ENCODE peak calls at places on chromosome 16, in four cellular contexts. T, L, O and V are unnamed samples.

GRCh38 chr16:85419503-85420408 is 193.4 kb upstream of the GSE1 start:
- DNase-seq in L (no peak), T (no peak), O (no peak), V (no peak)

GRCh38 chr16:85613609-85614337 is 651 bp downstream of the GSE1 start:
- DNase-seq in L (peak; percentile 14), T (no peak), O (no peak), V (no peak)

GRCh38 chr16:68065716-68066305 is 19.4 kb upstream of the NFATC3 start:
- DNase-seq in O (no peak), L (peak; percentile 39), T (no peak), V (no peak)

GRCh38 chr16:5196204-5196603 is 98.6 kb upstream of the EEF2KMT start:
- DNase-seq in T (no peak), O (no peak), L (no peak), V (no peak)

GRCh38 chr16:87267566-87267965 is 49.6 kb downstream of the C16orf95 start:
- DNase-seq in L (no peak), T (no peak), O (no peak), V (no peak)

GRCh38 chr16:50526249-50526648 is 21.9 kb upstream of the NKD1 start:
- DNase-seq in L (no peak), T (no peak), O (no peak), V (no peak)

GRCh38 chr16:29848420-29849297 is 14.4 kb downstream of the CDIPT start:
- DNase-seq in O (peak; percentile 80), T (peak; percentile 64), L (peak; percentile 70), V (peak; percentile 33)

GRCh38 chr16:66740010-66740409 is 11.4 kb downstream of the DYNC1LI2 start:
- DNase-seq in T (no peak), L (peak; percentile 49), O (no peak), V (no peak)

GRCh38 chr16:87366930-87367329 is 16.6 kb downstream of the FBXO31 start:
- DNase-seq in O (no peak), L (no peak), T (no peak), V (no peak)

GRCh38 chr16:85915125-85915845 is 16.3 kb downstream of the IRF8 start:
- DNase-seq in L (no peak), T (no peak), O (no peak), V (no peak)

GRCh38 chr16:18931756-18932155 is 5.5 kb upstream of the SMG1 start:
- DNase-seq in L (no peak), O (no peak), T (no peak), V (no peak)

GRCh38 chr16:81143921-81144471 is 47.8 kb upstream of the GCSH start:
- DNase-seq in T (no peak), L (no peak), O (no peak), V (no peak)